ENCODE peak calls at places on chromosomes 4 and X, in seven cellular contexts. C is ELR; K is GM10248; S is effector memory CD8-positive, alpha-beta T cell; B is stimulated activated naive CD4-positive, alpha-beta T cell; F is dermis microvascular lymphatic vessel endothelial cell; D is hippocampal formation. N is an unnamed sample.

GRCh38 chr4:57037982-57038604 is 59.4 kb downstream of the POLR2B start:
- DNase-seq in C (peak), K (peak), S (no peak), B (no peak), F (peak), D (peak), N (no peak)

GRCh38 chrX:150092549-150092948 is 154.3 kb upstream of the EOLA2 start:
- DNase-seq in C (no peak), K (no peak), S (no peak), B (no peak), F (no peak), D (no peak), N (no peak)

GRCh38 chr4:130747842-130748241 is 1651.9 kb downstream of the C4orf33 start:
- DNase-seq in C (peak), K (no peak), S (no peak), B (no peak), F (no peak), D (no peak), N (no peak)

GRCh38 chr4:175509320-175509719 is 302.7 kb downstream of the GPM6A start:
- DNase-seq in C (peak), K (no peak), S (no peak), B (no peak), F (no peak), D (no peak), N (no peak)

GRCh38 chrX:1212532-1212931 is at the start of gene CRLF2:
- DNase-seq in C (peak), K (peak), S (no peak), B (no peak), F (no peak), D (no peak), N (no peak)

GRCh38 chr4:13553081-13553480 is 8.8 kb upstream of the NKX3-2 start:
- DNase-seq in C (peak), K (no peak), S (no peak), B (no peak), F (no peak), D (no peak), N (no peak)

GRCh38 chrX:40952855-40953254 is 132.4 kb upstream of the USP9X start:
- DNase-seq in C (peak), K (peak), S (no peak), B (no peak), F (peak), D (no peak), N (no peak)

GRCh38 chrX:27840881-27841280 is 33.1 kb downstream of the MAGEB10 start:
- DNase-seq in C (no peak), K (no peak), S (no peak), B (no peak), F (no peak), D (no peak), N (no peak)